ENCODE peak calls at places on chromosomes 2 and 18, in four cellular contexts. M is K562, H is GM12878, I is SK-N-SH. L is an unnamed sample.

GRCh38 chr18:44691148-44691925 is 10.6 kb downstream of the SETBP1 start:
- DNase-seq in M (no peak), H (no peak), I (no peak), L (no peak)

GRCh38 chr18:23578891-23579653 is 7.2 kb downstream of the NPC1 start:
- DNase-seq in I (no peak), M (no peak), H (no peak), L (no peak)

GRCh38 chr2:95018861-95019550 is 6.5 kb upstream of the MAL start:
- DNase-seq in H (no peak), M (no peak), I (no peak), L (no peak)

GRCh38 chr18:79905389-79905911 is 46.0 kb downstream of the SLC66A2 start:
- DNase-seq in M (no peak), H (no peak), I (no peak), L (no peak)

GRCh38 chr2:83233284-83233683 is 1225.8 kb downstream of the SUCLG1 start:
- DNase-seq in H (no peak), I (no peak), M (no peak), L (no peak)

GRCh38 chr2:84846041-84846663 is 34.7 kb downstream of the TRABD2A start:
- DNase-seq in I (no peak), H (no peak), M (no peak), L (no peak)

GRCh38 chr2:54081574-54081973 is 33.8 kb upstream of the ACYP2 start:
- DNase-seq in I (no peak), H (peak; percentile 87), M (peak; percentile 86), L (no peak)

GRCh38 chr2:28276076-28276618 is 116.5 kb upstream of the FOSL2 start:
- DNase-seq in I (no peak), M (peak; percentile 58), H (peak; percentile 44), L (no peak)

GRCh38 chr2:157596992-157597681 is 31.5 kb downstream of the ACVR1C start:
- DNase-seq in M (peak; percentile 38), H (no peak), I (peak; percentile 57), L (peak; percentile 86)

GRCh38 chr2:140154711-140155110 is 1374.5 kb upstream of the NXPH2 start:
- DNase-seq in M (no peak), H (no peak), I (no peak), L (no peak)

GRCh38 chr2:36731941-36732700 is 35.6 kb downstream of the VIT start:
- DNase-seq in I (peak; percentile 53), M (no peak), H (no peak), L (no peak)

GRCh38 chr2:203453858-203454451 is 81.1 kb downstream of the RAPH1 start:
- DNase-seq in I (peak; percentile 52), H (peak; percentile 4), M (peak; percentile 58), L (no peak)

GRCh38 chr2:236955675-236956618 is 129.7 kb upstream of the COPS8 start:
- DNase-seq in I (no peak), H (no peak), M (peak; percentile 2), L (no peak)

GRCh38 chr18:9474103-9474982 is 970 bp upstream of the RALBP1 start:
- DNase-seq in I (peak; percentile 81), M (no peak), H (no peak), L (no peak)

GRCh38 chr2:114786901-114787300 is 344.5 kb downstream of the DPP10 start:
- DNase-seq in M (no peak), I (no peak), H (no peak), L (no peak)

GRCh38 chr2:86337235-86338099 is at the start of gene REEP1:
- DNase-seq in I (peak; percentile 87), M (no peak), H (no peak), L (peak; percentile 49)

GRCh38 chr2:73386342-73386868 is 769 bp downstream of the ALMS1 start:
- DNase-seq in M (no peak), I (no peak), H (no peak), L (no peak)

GRCh38 chr2:283996-284794 is 3.7 kb downstream of the ALKAL2 start:
- DNase-seq in H (no peak), M (no peak), I (no peak), L (peak; percentile 23)

GRCh38 chr2:99299580-99299979 is 1.4 kb downstream of the LYG1 start:
- DNase-seq in I (no peak), H (no peak), M (no peak), L (no peak)

GRCh38 chr2:98801286-98801685 is 70.4 kb upstream of the MGAT4A start:
- DNase-seq in I (no peak), M (no peak), H (no peak), L (no peak)

GRCh38 chr2:127122351-127123027 is 15.5 kb upstream of the BIN1 start:
- DNase-seq in M (no peak), I (no peak), H (no peak), L (no peak)

GRCh38 chr18:59621027-59621426 is 76.2 kb downstream of the CCBE1 start:
- DNase-seq in H (no peak), I (no peak), M (no peak), L (no peak)

GRCh38 chr18:70326255-70326654 is 37.4 kb downstream of the SOCS6 start:
- DNase-seq in M (no peak), I (no peak), H (no peak), L (no peak)

GRCh38 chr18:70322385-70322784 is 33.5 kb downstream of the SOCS6 start:
- DNase-seq in M (no peak), H (no peak), I (no peak), L (no peak)

GRCh38 chr18:70328169-70328568 is 39.3 kb downstream of the SOCS6 start:
- DNase-seq in H (no peak), M (no peak), I (no peak), L (no peak)

GRCh38 chr18:70322928-70323327 is 34.1 kb downstream of the SOCS6 start:
- DNase-seq in I (no peak), H (no peak), M (no peak), L (no peak)

DNA sequence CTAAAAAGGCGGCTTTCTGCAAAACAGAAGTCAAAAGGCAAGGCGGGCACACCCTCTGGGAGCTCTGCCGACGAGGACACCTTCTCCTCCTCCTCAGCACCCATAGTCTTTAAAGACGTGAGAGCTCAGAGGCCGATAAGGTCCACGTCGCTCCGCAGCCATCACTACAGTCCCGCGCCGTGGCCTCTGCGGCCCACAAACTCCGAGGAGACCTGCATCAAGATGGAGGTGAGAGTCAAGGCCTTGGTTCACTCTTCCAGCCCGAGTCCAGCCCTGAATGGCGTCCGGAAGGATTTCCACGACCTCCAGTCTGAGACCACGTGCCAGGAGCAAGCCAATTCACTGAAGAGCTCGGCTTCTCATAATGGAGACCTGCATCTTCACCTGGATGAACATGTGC is 36.1 kb downstream of the SOCS6 start:
- DNase-seq in H (no peak), M (no peak), I (no peak), L (no peak)
- TF ChIP-seq USF1 in H (no peak), M (no peak), I (no peak), L (no peak)

GRCh38 chr2:147181351-147182029 is 663.3 kb upstream of the ACVR2A start:
- DNase-seq in I (no peak), H (peak; percentile 59), M (no peak), L (no peak)

GRCh38 chr2:147177449-147177848 is 667.4 kb upstream of the ACVR2A start:
- DNase-seq in I (no peak), H (no peak), M (no peak), L (no peak)

DNA sequence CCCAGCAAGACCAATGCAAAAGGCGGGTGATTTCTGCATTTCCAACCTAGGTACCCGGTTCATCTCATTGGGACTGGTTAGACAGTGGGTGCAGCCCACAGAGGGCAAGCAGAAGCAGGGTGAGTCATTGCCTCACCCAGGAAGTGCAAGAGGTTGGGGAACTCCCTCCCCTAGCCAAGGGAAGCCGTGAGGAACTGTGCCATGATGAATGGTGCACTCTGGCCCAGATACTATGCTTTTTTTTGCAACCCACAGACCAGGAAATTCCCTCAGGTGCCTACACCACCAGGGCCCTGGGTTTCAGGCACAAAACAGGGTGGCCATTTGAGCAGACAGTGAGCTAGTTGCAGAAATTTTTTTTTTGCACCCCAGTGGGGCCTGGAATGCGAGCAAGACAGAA is 662.6 kb upstream of the ACVR2A start:
- DNase-seq in H (peak; percentile 84), I (no peak), M (no peak), L (no peak)
- TF ChIP-seq USF2 in H (no peak), I (no peak), M (no peak), L (no peak)

GRCh38 chr2:109061736-109062557 is 67.1 kb upstream of the SH3RF3 start:
- DNase-seq in M (no peak), I (no peak), H (no peak), L (no peak)
- TF ChIP-seq USF1 in M (no peak), I (no peak), H (no peak), L (no peak)

GRCh38 chr18:49018961-49019445 is 68.2 kb upstream of the SMAD7 start:
- DNase-seq in M (no peak), I (peak; percentile 28), H (no peak), L (no peak)
- TF ChIP-seq USF2 in M (no peak), I (no peak), H (no peak), L (no peak)

DNA sequence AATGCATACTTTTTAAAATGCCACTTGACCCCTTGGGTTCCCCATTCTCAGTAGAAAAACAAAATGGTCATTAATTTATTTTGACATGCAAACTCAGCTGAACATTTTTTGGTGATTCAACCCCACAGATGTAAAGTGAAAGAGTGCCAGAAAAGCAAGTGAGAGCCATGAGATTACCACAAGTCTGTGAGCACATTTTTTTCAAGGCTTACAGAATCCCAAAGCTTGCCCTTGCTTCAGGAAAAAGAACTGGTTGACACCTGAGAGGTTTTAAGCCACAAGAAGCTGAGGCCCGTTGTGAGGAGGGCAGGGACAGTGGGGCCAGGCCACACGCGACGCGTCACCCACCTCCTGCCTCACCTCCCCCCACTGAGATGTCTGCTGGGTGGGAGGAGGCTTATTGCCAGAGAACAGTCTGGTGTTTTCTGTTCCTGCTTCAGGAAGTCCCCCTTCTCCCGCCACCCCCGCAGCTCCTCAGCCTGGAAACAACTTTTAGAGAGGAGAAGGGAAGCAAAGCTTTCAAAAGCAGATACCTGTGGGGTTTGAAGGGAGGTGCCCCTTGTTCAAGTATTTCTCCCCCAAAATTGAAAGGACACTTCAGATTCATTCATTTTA is 70.5 kb upstream of the CYP1B1 start:
- DNase-seq in H (peak; percentile 71), I (no peak), M (peak; percentile 71), L (no peak)
- TF ChIP-seq USF1 in H (no peak), I (no peak), M (no peak), L (no peak)

GRCh38 chr2:223596208-223596607 is 6.0 kb downstream of the SCG2 start:
- DNase-seq in H (no peak), I (no peak), M (no peak), L (no peak)

GRCh38 chr2:223599646-223600009 is 2.5 kb downstream of the SCG2 start:
- DNase-seq in H (no peak), I (no peak), M (no peak), L (no peak)

GRCh38 chr2:223594259-223594658 is 7.9 kb downstream of the SCG2 start:
- DNase-seq in M (no peak), I (peak; percentile 44), H (no peak), L (no peak)

GRCh38 chr2:223598994-223599645 is 3.0 kb downstream of the SCG2 start:
- DNase-seq in I (peak; percentile 25), H (no peak), M (no peak), L (no peak)

DNA sequence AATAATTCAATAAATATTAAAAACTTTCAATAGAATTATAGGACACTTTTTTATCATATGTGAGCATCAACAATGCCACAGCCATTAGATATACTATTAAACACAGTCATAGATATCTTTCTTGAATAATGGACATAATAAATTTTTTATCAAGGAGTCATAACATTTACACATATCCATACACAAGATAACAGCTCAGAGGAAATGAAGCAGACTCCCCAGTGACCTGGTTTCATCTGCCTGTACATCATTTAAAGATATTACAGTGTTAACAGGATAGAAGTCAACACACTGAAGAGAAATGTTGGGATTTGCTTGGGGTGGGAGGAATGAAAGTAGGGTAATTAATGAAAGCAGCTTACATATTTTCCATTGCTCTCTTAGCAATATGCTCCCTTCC is 5.1 kb downstream of the SCG2 start:
- DNase-seq in I (no peak), M (no peak), H (no peak), L (no peak)
- TF ChIP-seq USF2 in I (no peak), M (no peak), H (no peak), L (no peak)